ENCODE peak calls at places on chromosomes 11 and 22, in eight cellular contexts. E is H1, O is suprapubic skin, D is stomach, F is HepG2, M is upper lobe of left lung, V is sigmoid colon, J is K562. X is an unnamed sample.

GRCh38 chr11:97557399-97557798 is 1167.6 kb downstream of the JRKL start:
- DNase-seq in J (no peak), D (no peak), O (no peak), M (no peak), V (no peak), F (no peak), E (no peak), X (no peak)

GRCh38 chr11:89381094-89381493 is 110.1 kb downstream of the NOX4 start:
- DNase-seq in E (no peak), J (no peak), O (peak; percentile 57), F (no peak), V (no peak), M (no peak), D (no peak), X (no peak)

GRCh38 chr11:113529606-113530005 is 54.4 kb upstream of the DRD2 start:
- DNase-seq in E (no peak), V (no peak), O (no peak), D (no peak), F (no peak), M (no peak), J (no peak), X (no peak)

GRCh38 chr11:8333431-8334401 is 70.0 kb upstream of the LMO1 start:
- DNase-seq in D (no peak), M (no peak), O (no peak), J (peak; percentile 15), F (no peak), V (no peak), E (no peak), X (no peak)

GRCh38 chr11:86175585-86175984 is 69.0 kb upstream of the EED start:
- DNase-seq in D (no peak), F (no peak), O (no peak), J (peak; percentile 52), V (no peak), M (no peak), E (no peak), X (no peak)

GRCh38 chr11:34331736-34332135 is 26.1 kb downstream of the ABTB2 start:
- DNase-seq in D (no peak), J (no peak), V (no peak), O (no peak), M (no peak), F (no peak), E (no peak), X (no peak)

GRCh38 chr11:70233511-70233919 is 30.4 kb downstream of the FADD start:
- DNase-seq in D (peak; percentile 41), F (peak; percentile 58), M (no peak), V (no peak), E (no peak), J (peak; percentile 60), O (no peak), X (no peak)

GRCh38 chr22:44968736-44969135 is 41.1 kb downstream of the PHF21B start:
- DNase-seq in V (no peak), O (no peak), F (no peak), D (no peak), J (peak; percentile 6), E (no peak), M (no peak), X (no peak)

GRCh38 chr11:122138759-122139594 is 23.0 kb upstream of the BLID start:
- DNase-seq in O (no peak), F (no peak), M (no peak), J (no peak), D (no peak), V (no peak), E (no peak), X (no peak)

GRCh38 chr22:50445071-50445879 is 29.6 kb downstream of the SBF1 start:
- DNase-seq in O (no peak), F (no peak), D (peak; percentile 56), M (peak; percentile 73), J (no peak), E (no peak), V (no peak), X (no peak)

GRCh38 chr11:91981995-91982394 is 242.6 kb upstream of the FAT3 start:
- DNase-seq in F (no peak), V (peak; percentile 89), E (no peak), M (no peak), O (no peak), J (no peak), D (no peak), X (no peak)

GRCh38 chr11:28690746-28691145 is 582.6 kb downstream of the METTL15 start:
- DNase-seq in F (no peak), D (no peak), O (no peak), V (no peak), M (no peak), J (no peak), E (no peak), X (no peak)

GRCh38 chr22:43990044-43990443 is 34.1 kb upstream of the PARVB start:
- DNase-seq in D (no peak), O (no peak), M (no peak), E (no peak), J (no peak), V (peak; percentile 44), F (no peak), X (no peak)

GRCh38 chr11:44749160-44749559 is 22.4 kb downstream of the TSPAN18 start:
- DNase-seq in E (no peak), D (no peak), M (no peak), V (no peak), O (no peak), F (no peak), J (no peak), X (no peak)

GRCh38 chr22:17994424-17995108 is 29.8 kb downstream of the MICAL3 start:
- DNase-seq in V (peak; percentile 14), F (no peak), M (no peak), E (no peak), D (no peak), O (no peak), J (no peak), X (no peak)

GRCh38 chr11:6418199-6418957 is 516 bp downstream of the APBB1 start:
- DNase-seq in M (peak; percentile 83), E (no peak), J (no peak), F (no peak), D (no peak), O (peak; percentile 67), V (no peak), X (no peak)

GRCh38 chr11:27912916-27913315 is 195.0 kb downstream of the KIF18A start:
- DNase-seq in M (no peak), F (no peak), E (no peak), J (no peak), D (no peak), O (no peak), V (no peak), X (no peak)

GRCh38 chr11:62539238-62539925 is 7.2 kb downstream of the AHNAK start:
- DNase-seq in E (no peak), O (peak; percentile 82), J (no peak), V (peak; percentile 93), D (peak; percentile 63), F (no peak), M (peak; percentile 81), X (no peak)

GRCh38 chr11:73001615-73002014 is 140.5 kb downstream of the FCHSD2 start:
- DNase-seq in J (no peak), M (no peak), V (no peak), E (no peak), F (no peak), D (no peak), O (no peak), X (no peak)

DNA sequence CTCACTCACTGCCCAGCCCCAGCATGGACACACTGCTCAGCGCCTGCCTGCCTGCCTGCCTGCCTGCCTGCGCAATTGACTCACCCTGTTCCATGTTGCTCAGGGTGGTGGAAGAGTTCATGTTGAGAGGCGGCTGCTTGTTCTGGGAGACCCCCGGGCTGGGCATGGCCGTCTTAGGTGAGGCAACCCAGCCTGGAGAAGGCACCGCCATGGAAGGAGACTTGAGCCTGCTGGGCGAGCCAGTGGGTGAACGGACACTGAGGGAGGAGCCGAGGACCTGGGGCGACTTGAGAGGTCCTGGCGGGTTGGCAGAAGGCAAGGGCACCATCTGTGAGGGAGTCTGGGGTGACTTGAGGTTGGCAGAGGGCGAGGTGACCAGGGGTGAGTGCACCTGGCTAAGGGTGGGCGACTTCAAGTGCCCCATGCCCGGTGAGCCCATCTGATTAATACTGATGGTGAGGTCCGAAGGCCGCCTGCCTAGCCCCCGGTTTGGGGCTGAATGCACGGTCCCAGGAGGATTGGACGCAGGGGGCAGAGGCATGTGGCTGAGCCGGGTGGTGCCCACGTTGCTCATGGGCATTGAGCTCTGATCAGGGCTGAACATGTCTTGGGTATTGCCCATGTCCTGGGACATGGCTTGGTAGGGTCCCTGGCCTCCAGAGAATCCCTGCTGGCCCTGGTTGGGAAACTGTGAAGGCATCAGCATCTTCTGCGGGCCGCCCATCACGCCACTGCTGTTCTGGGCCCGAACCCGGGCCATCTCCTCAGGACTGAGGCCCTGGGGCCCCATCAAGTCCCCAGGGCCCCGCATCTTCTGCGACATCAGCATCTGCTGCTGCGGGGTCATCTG is 17.1 kb downstream of the CXCR5 start:
- DNase-seq in V (peak; percentile 56), O (peak; percentile 62), D (no peak), M (peak; percentile 65), E (no peak), F (no peak), J (no peak), X (no peak)
- TF ChIP-seq CTCF in V (no peak), O (no peak), D (no peak), M (no peak), E (no peak), F (no peak), J (no peak), X (no peak)

GRCh38 chr11:112304914-112305313 is 44.3 kb upstream of the PLET1 start:
- DNase-seq in E (no peak), V (no peak), J (no peak), M (no peak), F (no peak), O (no peak), D (no peak), X (peak; percentile 45)
- TF ChIP-seq EP300 in E (no peak), V (no peak), J (no peak), M (no peak), F (no peak), O (no peak), D (no peak), X (no peak)

GRCh38 chr22:30240541-30241417 is 5.8 kb downstream of the LIF start:
- DNase-seq in O (no peak), M (no peak), F (no peak), E (no peak), D (no peak), V (no peak), J (no peak), X (no peak)
- TF ChIP-seq POLR2AphosphoS5 in O (no peak), M (no peak), F (no peak), E (no peak), D (no peak), V (no peak), J (no peak), X (no peak)

GRCh38 chr22:31726692-31727091 is 23.2 kb downstream of the PRR14L start:
- DNase-seq in O (no peak), F (no peak), V (no peak), J (no peak), E (no peak), M (no peak), D (no peak), X (no peak)

GRCh38 chr22:31733580-31734079 is 16.3 kb downstream of the PRR14L start:
- DNase-seq in J (no peak), V (no peak), D (no peak), M (no peak), E (no peak), O (no peak), F (no peak), X (no peak)

GRCh38 chr22:31728857-31729256 is 21.1 kb downstream of the PRR14L start:
- DNase-seq in M (no peak), E (no peak), V (no peak), J (no peak), D (no peak), F (no peak), O (no peak), X (no peak)

GRCh38 chr22:31732089-31732829 is 17.7 kb downstream of the PRR14L start:
- DNase-seq in J (no peak), M (no peak), F (no peak), V (no peak), D (no peak), O (no peak), E (no peak), X (no peak)

GRCh38 chr22:31730344-31730711 is 19.6 kb downstream of the PRR14L start:
- DNase-seq in E (no peak), F (no peak), J (no peak), V (no peak), M (no peak), O (no peak), D (no peak), X (no peak)
- TF ChIP-seq CTCF in E (peak; percentile 53), F (peak; percentile 35), J (peak; percentile 30), V (no peak), M (no peak), O (no peak), D (no peak), X (no peak)

X was measured in esophagus muscularis mucosa.